ENCODE peak calls at places on chromosome 18, in five cellular contexts. A is K562, H is GM12891, E is HepG2, O is GM12878. U is an unnamed sample.
A peak's percentile ranks its signal among the peaks of the same experiment; 100 is the strongest.

GRCh38 chr18:50092250-50092780 is 102.6 kb downstream of the MYO5B start:
- DNase-seq in H (no peak), A (no peak), O (no peak), E (no peak), U (no peak)

GRCh38 chr18:10488022-10488421 is 33.6 kb downstream of the APCDD1 start:
- DNase-seq in A (no peak), E (no peak), O (no peak), H (no peak), U (no peak)

GRCh38 chr18:49135871-49136270 is 185.1 kb upstream of the SMAD7 start:
- DNase-seq in H (no peak), E (peak; percentile 78), A (no peak), O (no peak), U (no peak)

GRCh38 chr18:44973282-44973681 is 292.6 kb downstream of the SETBP1 start:
- DNase-seq in O (no peak), A (no peak), E (no peak), H (no peak), U (no peak)

GRCh38 chr18:76348267-76349066 is 146.6 kb downstream of the ZNF516 start:
- DNase-seq in E (peak; percentile 81), A (no peak), H (no peak), O (no peak), U (no peak)

GRCh38 chr18:35231052-35231451 is 9.8 kb upstream of the ZNF397 start:
- DNase-seq in E (peak; percentile 87), O (peak; percentile 33), A (peak; percentile 78), H (peak; percentile 20), U (peak; percentile 25)

GRCh38 chr18:50192903-50193795 is 1.8 kb downstream of the MYO5B start:
- DNase-seq in E (no peak), H (no peak), A (no peak), O (no peak), U (no peak)

GRCh38 chr18:3647636-3648035 is 197.7 kb downstream of the TGIF1 start:
- DNase-seq in O (no peak), A (no peak), H (no peak), E (no peak), U (no peak)

GRCh38 chr18:63960891-63961290 is 9.0 kb upstream of the SERPINB8 start:
- DNase-seq in H (no peak), A (no peak), O (no peak), E (no peak), U (no peak)

GRCh38 chr18:9631814-9632496 is 17.6 kb upstream of the PPP4R1 start:
- DNase-seq in H (no peak), A (no peak), E (no peak), O (no peak), U (no peak)

GRCh38 chr18:5646739-5647138 is 102.9 kb upstream of the EPB41L3 start:
- DNase-seq in E (no peak), A (no peak), H (no peak), O (no peak), U (no peak)

GRCh38 chr18:2978626-2979025 is 34.3 kb downstream of the LPIN2 start:
- DNase-seq in H (no peak), E (no peak), A (no peak), O (no peak), U (no peak)

GRCh38 chr18:21163647-21164625 is 52.3 kb upstream of the ROCK1 start:
- DNase-seq in A (no peak), H (no peak), O (no peak), E (no peak), U (no peak)

GRCh38 chr18:35616074-35616473 is 34.5 kb downstream of the GALNT1 start:
- DNase-seq in H (no peak), O (no peak), E (no peak), A (no peak), U (no peak)

GRCh38 chr18:38940863-38941531 is 1375.4 kb upstream of the CELF4 start:
- DNase-seq in H (peak; percentile 13), A (peak; percentile 15), E (peak; percentile 57), O (peak; percentile 99), U (peak; percentile 10)

GRCh38 chr18:61039251-61039650 is 294.0 kb upstream of the CDH20 start:
- DNase-seq in H (no peak), O (no peak), E (no peak), A (no peak), U (no peak)

GRCh38 chr18:58554404-58554803 is 74.5 kb downstream of the ALPK2 start:
- DNase-seq in H (no peak), A (no peak), E (no peak), O (no peak), U (no peak)

GRCh38 chr18:58558514-58558913 is 70.4 kb downstream of the ALPK2 start:
- DNase-seq in A (no peak), H (no peak), O (no peak), E (no peak), U (no peak)

GRCh38 chr18:58559427-58560186 is 69.3 kb downstream of the ALPK2 start:
- DNase-seq in E (no peak), H (no peak), A (no peak), O (no peak), U (no peak)

GRCh38 chr18:58557013-58557435 is 71.9 kb downstream of the ALPK2 start:
- DNase-seq in H (no peak), O (peak; percentile 87), E (no peak), A (no peak), U (no peak)

DNA sequence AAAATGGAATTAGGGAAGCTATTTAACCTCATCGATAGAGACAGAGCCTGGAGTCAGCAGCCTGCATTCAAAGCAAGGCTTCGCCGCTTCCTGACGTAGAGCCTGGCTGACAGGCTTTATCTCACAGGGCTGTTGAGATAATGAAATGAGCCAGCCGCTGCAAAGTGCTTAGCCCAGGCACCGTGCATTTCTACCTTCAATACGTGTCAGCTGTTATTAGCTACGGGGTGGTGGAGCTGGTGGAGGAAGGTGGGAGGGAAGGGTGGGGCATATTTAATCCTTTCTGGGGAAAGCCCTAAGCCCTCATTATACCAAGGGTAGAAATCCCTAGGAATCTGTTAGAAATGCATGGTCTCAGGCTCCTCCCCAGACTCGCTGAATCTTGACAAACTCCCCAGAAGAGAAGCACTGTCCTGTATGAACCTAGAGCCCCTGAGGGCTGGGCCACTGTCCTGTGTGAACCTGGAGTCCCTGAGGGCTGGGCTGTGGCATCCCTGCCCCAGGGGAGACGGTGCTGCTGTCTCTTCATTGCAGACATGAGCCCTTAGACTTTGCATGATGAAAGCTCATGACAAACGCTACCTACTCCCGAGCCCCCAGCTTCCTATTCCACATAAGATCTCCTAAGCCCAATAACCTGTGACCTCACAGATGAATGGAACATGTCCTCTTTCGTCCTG is 72.4 kb downstream of the ALPK2 start:
- DNase-seq in H (no peak), E (no peak), O (no peak), A (no peak), U (no peak)
- TF ChIP-seq POLR2AphosphoS5 in H (no peak), E (no peak), O (peak; percentile 37), A (no peak), U (no peak)

GRCh38 chr18:57802166-57802868 is 798 bp downstream of the ATP8B1 start:
- DNase-seq in A (no peak), H (peak; percentile 29), O (no peak), E (no peak), U (no peak)

GRCh38 chr18:57801379-57802165 is 1.5 kb downstream of the ATP8B1 start:
- DNase-seq in H (no peak), E (no peak), O (no peak), A (no peak), U (no peak)

GRCh38 chr18:57805117-57805516 is 2.0 kb upstream of the ATP8B1 start:
- DNase-seq in E (no peak), A (no peak), H (no peak), O (no peak), U (no peak)

GRCh38 chr18:57802869-57803118 is 321 bp downstream of the ATP8B1 start:
- DNase-seq in A (no peak), O (no peak), E (no peak), H (no peak), U (peak; percentile 25)

DNA sequence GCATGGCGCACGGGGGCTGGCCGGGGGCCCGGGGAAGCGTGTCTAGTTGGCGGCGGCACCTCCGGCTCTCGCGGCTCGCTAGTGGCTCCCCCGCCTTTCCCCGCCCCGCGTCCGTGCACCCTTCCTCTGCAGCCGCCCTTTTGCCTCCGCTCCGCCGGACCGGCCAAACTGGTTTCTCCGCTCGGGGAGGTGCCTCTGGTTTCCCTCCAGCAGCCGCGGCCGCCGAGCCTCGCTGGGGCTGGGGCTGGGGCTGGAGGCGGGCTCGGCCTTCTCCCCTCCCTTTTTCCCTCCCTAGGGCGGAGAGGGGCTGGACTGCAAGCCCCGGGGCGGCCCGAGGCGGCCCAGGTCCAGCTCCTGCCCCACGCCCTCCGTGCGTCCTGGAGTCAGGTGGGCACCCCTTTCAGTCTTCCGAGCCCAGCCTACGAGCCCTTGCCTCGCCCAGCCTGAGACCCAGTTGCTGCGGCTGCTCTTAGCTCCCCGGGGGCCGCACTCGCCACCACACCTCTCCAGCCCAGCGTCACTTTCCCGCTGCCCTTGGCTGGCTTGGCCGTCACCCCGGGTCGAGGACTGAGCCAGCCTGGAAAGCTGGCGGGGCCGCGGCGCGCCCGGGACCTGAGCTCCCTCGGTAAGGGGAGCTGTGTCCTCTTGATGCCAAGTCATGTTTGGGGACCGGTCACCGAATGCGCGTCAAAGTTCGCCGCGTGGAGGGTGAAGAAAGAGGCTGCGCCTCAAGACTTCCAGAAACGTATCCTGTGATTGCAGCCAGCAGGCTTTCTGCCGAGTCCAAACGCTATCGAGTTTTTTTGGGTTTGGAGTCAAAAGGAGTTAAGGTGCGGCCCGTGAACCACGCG is at the start of gene ATP8B1:
- DNase-seq in A (peak; percentile 22), H (peak; percentile 55), O (no peak), E (no peak), U (peak; percentile 28)
- TF ChIP-seq POLR2A in A (no peak), H (no peak), O (no peak), E (peak; percentile 43), U (no peak)

GRCh38 chr18:967037-967576 is 62.4 kb downstream of the ADCYAP1 start:
- DNase-seq in A (no peak), O (no peak), H (no peak), E (no peak), U (no peak)
- TF ChIP-seq TAF1 in A (no peak), O (no peak), H (no peak), E (no peak), U (no peak)

GRCh38 chr18:59697236-59697932 is at the start of gene CCBE1:
- DNase-seq in A (peak; percentile 63), E (no peak), H (peak; percentile 44), O (no peak), U (peak; percentile 46)

GRCh38 chr18:59696311-59697235 is 650 bp downstream of the CCBE1 start:
- DNase-seq in E (no peak), O (no peak), H (no peak), A (no peak), U (no peak)

GRCh38 chr18:59699061-59699460 is 1.8 kb upstream of the CCBE1 start:
- DNase-seq in E (no peak), O (no peak), A (no peak), H (no peak), U (no peak)

GRCh38 chr18:59694824-59695223 is 2.4 kb downstream of the CCBE1 start:
- DNase-seq in E (no peak), O (no peak), A (no peak), H (no peak), U (no peak)

GRCh38 chr18:59695551-59695950 is 1.7 kb downstream of the CCBE1 start:
- DNase-seq in H (no peak), A (no peak), O (no peak), E (no peak), U (no peak)
- TF ChIP-seq POLR2AphosphoS5 in H (no peak), A (no peak), O (no peak), E (no peak), U (no peak)

GRCh38 chr18:7117390-7118355 is at the start of gene LAMA1:
- DNase-seq in O (no peak), E (no peak), H (no peak), A (no peak), U (no peak)
- TF ChIP-seq POLR2A in O (no peak), E (no peak), H (no peak), A (no peak), U (no peak)

GRCh38 chr18:48024891-48025660 is 94.6 kb upstream of the SMAD2 start:
- DNase-seq in O (no peak), H (no peak), A (no peak), E (no peak), U (no peak)
- TF ChIP-seq TAF1 in O (no peak), H (no peak), A (no peak), E (no peak), U (no peak)